ENCODE peak calls at places on chromosome 21, in six cellular contexts. S, E, H, C, U and T are unnamed samples.

GRCh38 chr21:30306821-30307330 is 13.2 kb downstream of the KRTAP26-1 start:
- DNase-seq in S (no peak), E (no peak), H (no peak), C (no peak), U (no peak), T (no peak)

GRCh38 chr21:31870472-31870871 is 2.3 kb upstream of the HUNK start:
- DNase-seq in S (no peak), E (no peak), H (no peak), C (no peak), U (no peak), T (no peak)

GRCh38 chr21:26965567-26966359 is 1.1 kb downstream of the ADAMTS5 start:
- DNase-seq in S (peak; percentile 84), E (no peak), H (no peak), C (no peak), U (peak; percentile 51), T (no peak)

GRCh38 chr21:31218830-31219608 is 125.0 kb downstream of the TIAM1 start:
- DNase-seq in S (no peak), E (no peak), H (peak; percentile 73), C (no peak), U (no peak), T (no peak)

GRCh38 chr21:43817157-43818086 is 28.0 kb downstream of the RRP1 start:
- DNase-seq in S (no peak), E (no peak), H (no peak), C (no peak), U (no peak), T (no peak)

GRCh38 chr21:39125752-39126485 is 57.3 kb downstream of the PSMG1 start:
- DNase-seq in S (peak; percentile 78), E (no peak), H (peak; percentile 85), C (no peak), U (no peak), T (no peak)

GRCh38 chr21:41634858-41635257 is 126.9 kb upstream of the TMPRSS2 start:
- DNase-seq in S (no peak), E (no peak), H (peak; percentile 43), C (no peak), U (no peak), T (no peak)

GRCh38 chr21:41695513-41695912 is 71.3 kb downstream of the RIPK4 start:
- DNase-seq in S (no peak), E (no peak), H (no peak), C (no peak), U (no peak), T (no peak)

GRCh38 chr21:34745557-34746255 is 76.9 kb downstream of the CLIC6 start:
- DNase-seq in S (peak; percentile 84), E (peak; percentile 26), H (peak; percentile 90), C (peak; percentile 45), U (peak; percentile 74), T (peak; percentile 2)

GRCh38 chr21:29873908-29874307 is 65.9 kb downstream of the GRIK1 start:
- DNase-seq in S (no peak), E (no peak), H (no peak), C (no peak), U (no peak), T (no peak)

GRCh38 chr21:43818685-43819084 is 29.3 kb downstream of the RRP1 start:
- DNase-seq in S (no peak), E (no peak), H (no peak), C (no peak), U (no peak), T (no peak)

GRCh38 chr21:40422851-40423635 is 423.9 kb downstream of the DSCAM start:
- DNase-seq in S (no peak), E (no peak), H (no peak), C (no peak), U (no peak), T (no peak)

GRCh38 chr21:33189237-33189636 is 40.5 kb upstream of the IFNAR2 start:
- DNase-seq in S (no peak), E (no peak), H (no peak), C (no peak), U (no peak), T (no peak)

GRCh38 chr21:39000496-39000895 is 182.8 kb downstream of the PSMG1 start:
- DNase-seq in S (no peak), E (no peak), H (no peak), C (no peak), U (no peak), T (no peak)

GRCh38 chr21:33025106-33025470 is 647 bp upstream of the OLIG2 start:
- DNase-seq in S (no peak), E (no peak), H (no peak), C (no peak), U (no peak), T (no peak)

GRCh38 chr21:28856588-28857250 is 136.0 kb downstream of the LTN1 start:
- DNase-seq in S (no peak), E (no peak), H (peak; percentile 20), C (no peak), U (no peak), T (no peak)

GRCh38 chr21:34548782-34549376 is 36.9 kb upstream of the KCNE1 start:
- DNase-seq in S (no peak), E (no peak), H (no peak), C (no peak), U (no peak), T (no peak)

GRCh38 chr21:42818328-42818749 is 61.0 kb downstream of the WDR4 start:
- DNase-seq in S (peak; percentile 79), E (no peak), H (peak; percentile 61), C (peak; percentile 15), U (peak; percentile 66), T (no peak)

GRCh38 chr21:38800046-38800758 is 5.5 kb upstream of the ETS2 start:
- DNase-seq in S (no peak), E (no peak), H (no peak), C (no peak), U (no peak), T (no peak)

GRCh38 chr21:33848252-33848953 is 67.2 kb downstream of the ATP5PO start:
- DNase-seq in S (no peak), E (no peak), H (no peak), C (peak; percentile 7), U (no peak), T (no peak)

GRCh38 chr21:17818158-17819113 is 720 bp downstream of the C21orf91 start:
- DNase-seq in S (peak; percentile 68), E (no peak), H (peak; percentile 32), C (no peak), U (peak; percentile 52), T (no peak)

GRCh38 chr21:43193651-43194302 is 25.0 kb downstream of the CRYAA start:
- DNase-seq in S (peak; percentile 63), E (no peak), H (peak; percentile 56), C (peak; percentile 67), U (peak; percentile 57), T (no peak)

GRCh38 chr21:42037943-42038342 is 27.8 kb upstream of the ZBTB21 start:
- DNase-seq in S (peak; percentile 36), E (no peak), H (peak; percentile 33), C (no peak), U (no peak), T (no peak)

GRCh38 chr21:41366522-41367151 is 4.8 kb downstream of the MX2 start:
- DNase-seq in S (peak; percentile 71), E (peak; percentile 78), H (peak; percentile 68), C (no peak), U (peak; percentile 48), T (no peak)

GRCh38 chr21:28378026-28378425 is 614.7 kb downstream of the LTN1 start:
- DNase-seq in S (no peak), E (no peak), H (no peak), C (no peak), U (no peak), T (no peak)

GRCh38 chr21:31667639-31668038 is 8.1 kb downstream of the SOD1 start:
- DNase-seq in S (no peak), E (no peak), H (no peak), C (peak; percentile 40), U (no peak), T (no peak)

GRCh38 chr21:37436180-37436579 is 69.6 kb downstream of the DYRK1A start:
- DNase-seq in S (no peak), E (no peak), H (no peak), C (no peak), U (no peak), T (no peak)
- H3K27ac ChIP-seq in S (peak overlapping the region; percentile 53), E (no peak overlapping the region), H (no peak overlapping the region), C (no peak overlapping the region), U (no peak overlapping the region), T (no peak overlapping the region)

GRCh38 chr21:45534591-45535331 is 7.5 kb downstream of the SLC19A1 start:
- DNase-seq in S (peak; percentile 63), E (no peak), H (peak; percentile 32), C (no peak), U (peak; percentile 55), T (no peak)
- H3K27ac ChIP-seq in S (no peak overlapping the region), E (no peak overlapping the region), H (no peak overlapping the region), C (no peak overlapping the region), U (no peak overlapping the region), T (no peak overlapping the region)

DNA sequence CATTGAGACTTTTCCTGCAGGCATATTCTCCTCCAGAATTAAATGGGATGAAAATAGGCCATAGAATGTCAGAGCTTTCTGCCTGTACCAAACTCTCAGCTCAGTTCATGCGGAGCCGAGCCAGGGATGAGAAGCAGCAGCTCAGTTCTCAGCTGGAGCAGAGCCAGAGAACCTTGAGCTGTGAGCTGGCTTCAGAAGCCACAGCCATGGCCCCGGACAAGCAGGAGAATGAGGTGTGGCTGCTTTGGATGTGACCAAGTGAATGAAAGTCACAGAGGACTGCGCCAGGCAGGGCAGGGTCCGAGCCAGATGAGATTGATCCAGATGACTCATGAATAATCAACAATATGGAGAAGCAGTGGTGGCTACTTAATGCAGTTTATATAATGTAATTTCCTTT is 633.8 kb downstream of the NCAM2 start:
- DNase-seq in S (no peak), E (no peak), H (peak; percentile 45), C (no peak), U (no peak), T (no peak)
- H3K27ac ChIP-seq in S (no peak overlapping the region), E (no peak overlapping the region), H (no peak overlapping the region), C (no peak overlapping the region), U (no peak overlapping the region), T (no peak overlapping the region)

GRCh38 chr21:37268186-37268503 is 1.0 kb upstream of the VPS26C start:
- DNase-seq in S (no peak), E (no peak), H (no peak), C (no peak), U (no peak), T (no peak)

GRCh38 chr21:37264808-37265207 is 2.3 kb downstream of the VPS26C start:
- DNase-seq in S (no peak), E (no peak), H (no peak), C (no peak), U (no peak), T (no peak)

GRCh38 chr21:37266515-37267221 is 466 bp downstream of the VPS26C start:
- DNase-seq in S (peak; percentile 77), E (no peak), H (peak; percentile 32), C (no peak), U (peak; percentile 58), T (no peak)

GRCh38 chr21:37269481-37269880 is 2.3 kb upstream of the VPS26C start:
- DNase-seq in S (no peak), E (no peak), H (no peak), C (no peak), U (no peak), T (no peak)

GRCh38 chr21:37267269-37268185 is at the start of gene VPS26C:
- DNase-seq in S (peak; percentile 99), E (peak; percentile 99), H (peak; percentile 99), C (peak; percentile 93), U (peak; percentile 97), T (peak; percentile 92)
- H3K27ac ChIP-seq in S (peak within 1 kb of the TSS; percentile 98), E (peak within 1 kb of the TSS; percentile 94), H (peak within 1 kb of the TSS; percentile 99), C (peak within 1 kb of the TSS; percentile 99), U (peak within 1 kb of the TSS; percentile 94), T (peak within 1 kb of the TSS; percentile 99)

GRCh38 chr21:36874665-36875064 is 91.8 kb downstream of the HLCS start:
- DNase-seq in S (no peak), E (no peak), H (no peak), C (no peak), U (no peak), T (no peak)
- H3K27ac ChIP-seq in S (no peak overlapping the region), E (no peak overlapping the region), H (no peak overlapping the region), C (no peak overlapping the region), U (no peak overlapping the region), T (no peak overlapping the region)